ENCODE peak calls at places on chromosomes 1 and 21, in five cellular contexts. M, H, I, P and B are unnamed samples. For H3K4me1, the result is how much of the 10 kb centered on the place peaks cover.

GRCh38 chr1:228377664-228378452 is 28.8 kb downstream of the TRIM11 start:
- DNase-seq in M (no peak), H (peak), I (no peak), P (peak), B (no peak)

GRCh38 chr21:37233551-37234146 is 33.5 kb downstream of the VPS26C start:
- DNase-seq in H (no peak), M (no peak), I (no peak), P (no peak), B (no peak)

GRCh38 chr1:147202576-147202975 is 22.6 kb downstream of the FMO5 start:
- DNase-seq in M (no peak), H (no peak), P (no peak), I (no peak), B (no peak)

GRCh38 chr1:78254517-78254916 is 208.8 kb downstream of the GIPC2 start:
- DNase-seq in P (no peak), H (no peak), I (no peak), M (no peak), B (no peak)

GRCh38 chr1:193850745-193851144 is 664.3 kb upstream of the B3GALT2 start:
- DNase-seq in I (no peak), H (no peak), M (no peak), P (no peak), B (no peak)

GRCh38 chr1:11053758-11054137 is 6.1 kb downstream of the SRM start:
- DNase-seq in P (no peak), M (peak), H (no peak), I (no peak), B (peak)

GRCh38 chr1:203663294-203663693 is 36.7 kb downstream of the ATP2B4 start:
- DNase-seq in M (no peak), H (no peak), P (no peak), I (no peak), B (no peak)

GRCh38 chr1:232962761-232963357 is 12.4 kb downstream of the NTPCR start:
- DNase-seq in I (no peak), H (no peak), P (no peak), M (no peak), B (no peak)

GRCh38 chr1:62082456-62083363 is 111.9 kb upstream of the L1TD1 start:
- DNase-seq in P (no peak), H (no peak), I (peak), M (peak), B (peak)

GRCh38 chr1:57637155-57637554 is 213.3 kb upstream of the DAB1 start:
- DNase-seq in I (no peak), P (no peak), M (no peak), H (no peak), B (no peak)

GRCh38 chr21:14677023-14677422 is 130.9 kb upstream of the SAMSN1 start:
- DNase-seq in M (no peak), P (no peak), I (no peak), H (no peak), B (no peak)

GRCh38 chr1:37038079-37038702 is 3.9 kb upstream of the GRIK3 start:
- DNase-seq in M (peak), H (no peak), P (no peak), I (no peak), B (peak)

GRCh38 chr1:168783424-168783823 is 54.4 kb upstream of the DPT start:
- DNase-seq in I (no peak), H (no peak), P (no peak), M (peak), B (peak)

GRCh38 chr1:226424228-226425003 is 16.5 kb upstream of the PARP1 start:
- DNase-seq in P (no peak), H (no peak), M (peak), I (no peak), B (peak)

GRCh38 chr1:53697671-53698380 is 41.1 kb downstream of the GLIS1 start:
- DNase-seq in P (no peak), M (no peak), H (peak), I (no peak), B (no peak)

GRCh38 chr1:34753163-34753562 is 1.7 kb upstream of the GJB5 start:
- DNase-seq in I (no peak), H (no peak), P (no peak), M (no peak), B (no peak)

GRCh38 chr1:239814306-239814881 is 277.3 kb upstream of the FMN2 start:
- DNase-seq in P (no peak), M (peak), H (peak), I (no peak), B (peak)

GRCh38 chr21:33541105-33541711 is 709 bp downstream of the GART start:
- DNase-seq in I (no peak), H (no peak), P (no peak), M (no peak), B (peak)

GRCh38 chr21:39077816-39078215 is 105.4 kb downstream of the PSMG1 start:
- DNase-seq in P (no peak), H (no peak), M (no peak), I (no peak), B (no peak)

GRCh38 chr1:236809133-236809532 is 14.0 kb downstream of the MTR start:
- DNase-seq in H (no peak), I (no peak), M (no peak), P (no peak), B (peak)

GRCh38 chr21:29671728-29672127 is 268.1 kb downstream of the GRIK1 start:
- DNase-seq in P (no peak), M (no peak), H (no peak), I (no peak), B (no peak)

GRCh38 chr1:217921126-217921900 is 290.2 kb downstream of the SPATA17 start:
- DNase-seq in M (peak), I (no peak), H (no peak), P (no peak), B (no peak)

GRCh38 chr1:240117202-240117769 is 25.6 kb downstream of the FMN2 start:
- DNase-seq in H (no peak), P (no peak), I (no peak), M (no peak), B (no peak)

GRCh38 chr1:208387908-208388756 is 143.9 kb upstream of the PLXNA2 start:
- DNase-seq in M (no peak), I (no peak), H (no peak), P (no peak), B (peak)

DNA sequence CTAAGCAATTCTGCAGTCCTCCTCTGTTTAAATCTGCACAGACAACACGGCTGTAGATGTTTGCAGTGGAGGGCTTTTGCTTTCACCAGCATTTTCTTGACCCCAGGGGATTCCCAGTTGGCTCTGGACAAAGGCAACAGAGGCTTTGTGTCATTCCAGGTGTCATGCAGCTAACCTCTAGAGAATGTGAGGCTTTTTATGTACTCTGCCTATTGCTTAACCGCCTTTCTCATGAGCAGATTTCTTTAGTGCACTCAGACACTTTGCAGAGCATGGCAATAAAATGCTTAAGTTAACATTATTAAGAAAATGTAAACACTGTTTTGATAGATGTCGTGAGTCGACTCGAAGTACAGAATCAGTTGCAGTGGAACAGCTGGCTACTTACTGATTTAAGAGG is 783.2 kb upstream of the NEGR1 start:
- DNase-seq in H (no peak), P (no peak), I (no peak), M (peak), B (no peak)
- H3K4me3 ChIP-seq in H (no peak), P (no peak), I (no peak), M (no peak), B (no peak)

DNA sequence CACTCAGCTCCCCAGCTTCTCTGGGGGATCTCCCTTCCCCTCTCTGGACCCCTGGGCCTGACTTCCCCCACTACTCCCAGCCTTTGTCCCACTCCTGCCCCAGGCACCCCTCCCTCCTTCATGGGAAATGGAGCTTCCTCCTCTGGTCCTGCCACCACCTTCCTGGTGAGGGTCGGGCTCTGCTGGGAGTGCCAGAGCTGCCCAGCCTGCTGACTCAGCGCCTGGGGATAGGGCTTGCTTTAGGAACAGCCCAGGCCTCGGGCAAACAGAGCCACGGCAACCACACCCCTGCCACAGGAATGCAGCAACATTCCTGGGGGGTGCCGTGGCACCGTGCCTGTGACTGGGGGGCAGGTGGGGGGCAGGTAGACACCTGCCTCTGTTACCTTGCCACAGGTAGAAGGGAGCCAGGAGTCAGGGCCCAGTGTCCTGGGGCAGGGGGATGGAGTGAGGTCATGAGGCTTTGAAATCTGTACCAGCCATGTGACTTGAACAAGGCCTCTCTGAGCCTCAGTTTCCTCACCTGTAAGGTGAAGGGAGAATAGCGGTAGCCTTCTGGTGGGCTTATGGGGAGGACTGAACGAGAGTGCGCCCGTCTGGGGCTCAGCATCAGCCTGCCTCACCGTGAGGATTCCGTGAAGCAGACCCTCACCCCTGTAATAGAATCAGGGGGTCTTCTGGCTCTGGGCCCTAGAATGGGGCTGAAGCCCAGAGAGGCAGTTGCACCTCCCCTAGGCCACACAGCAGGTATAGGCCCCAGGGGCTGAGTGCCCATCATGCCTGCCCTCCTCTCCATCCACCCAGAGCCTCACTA is 17.8 kb upstream of the EPHA2 start:
- DNase-seq in P (peak), I (no peak), H (no peak), M (peak), B (peak)
- H3K4me1 ChIP-seq in P (under half), I (under half), H (under half), M (half or more), B (under half)

DNA sequence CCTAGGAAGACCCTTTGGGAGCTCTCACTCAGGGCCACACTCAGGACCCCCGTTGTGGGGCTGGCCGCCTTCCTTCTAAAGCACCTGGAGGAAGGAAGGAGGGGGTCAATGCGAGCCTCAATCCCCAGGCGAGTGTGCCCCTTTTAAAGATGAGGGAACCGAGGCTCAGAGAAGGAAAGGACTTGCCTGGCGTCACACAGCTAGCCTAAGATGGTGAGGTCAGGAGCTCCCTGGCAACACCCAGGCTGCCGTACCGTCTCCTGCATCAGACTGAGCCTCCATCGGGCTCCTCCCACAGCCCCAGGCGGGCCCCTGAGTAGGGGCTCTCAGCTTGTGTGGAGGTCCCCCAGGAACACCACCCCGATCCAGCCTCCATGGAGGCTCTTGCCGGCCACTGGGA is 574 bp upstream of the AIRE start:
- DNase-seq in M (no peak), P (no peak), I (no peak), H (no peak), B (no peak)
- H3K4me3 ChIP-seq in M (no peak), P (no peak), I (no peak), H (no peak), B (no peak)

GRCh38 chr1:167651161-167651693 is 21.2 kb downstream of the RCSD1 start:
- DNase-seq in P (no peak), M (no peak), H (no peak), I (no peak), B (no peak)

GRCh38 chr1:167658574-167659328 is 28.7 kb downstream of the RCSD1 start:
- DNase-seq in I (no peak), M (no peak), P (no peak), H (no peak), B (no peak)

GRCh38 chr1:167659440-167659839 is 29.4 kb downstream of the RCSD1 start:
- DNase-seq in H (no peak), P (no peak), M (peak), I (no peak), B (no peak)

GRCh38 chr1:167656657-167657056 is 26.6 kb downstream of the RCSD1 start:
- DNase-seq in H (no peak), I (no peak), P (no peak), M (no peak), B (no peak)

DNA sequence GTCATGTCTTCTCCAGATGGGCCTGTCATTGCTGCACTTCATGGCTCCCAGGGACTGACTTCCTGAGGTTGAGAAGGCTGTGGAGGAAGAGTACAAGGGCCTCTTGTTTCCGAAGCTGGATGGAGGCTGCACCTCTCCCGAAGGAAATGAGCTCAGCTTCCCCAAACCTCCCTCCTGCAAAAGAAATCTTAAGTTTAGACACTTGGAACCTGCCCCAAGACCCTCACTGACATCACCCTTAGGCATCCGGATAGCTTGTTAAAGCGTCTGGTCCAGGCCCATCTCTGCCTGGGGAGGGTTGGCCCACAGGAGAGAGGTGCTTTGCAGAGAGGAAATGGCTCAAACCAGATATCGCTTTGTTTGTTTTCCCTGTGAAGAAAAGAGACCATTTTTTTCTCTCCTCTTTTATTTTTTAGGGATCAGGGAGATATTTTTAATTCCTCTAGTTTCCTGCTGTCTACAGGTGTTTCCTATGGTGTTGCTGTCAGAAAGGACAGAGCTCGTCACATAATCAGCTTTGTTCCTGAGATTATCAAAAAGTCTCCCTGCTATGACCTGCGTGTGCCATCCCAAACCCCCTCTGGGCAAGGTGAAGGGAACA is 25.0 kb downstream of the RCSD1 start:
- DNase-seq in H (no peak), I (no peak), M (no peak), P (no peak), B (no peak)
- H3K4me1 ChIP-seq in H (under half), I (half or more), M (under half), P (under half), B (under half)

DNA sequence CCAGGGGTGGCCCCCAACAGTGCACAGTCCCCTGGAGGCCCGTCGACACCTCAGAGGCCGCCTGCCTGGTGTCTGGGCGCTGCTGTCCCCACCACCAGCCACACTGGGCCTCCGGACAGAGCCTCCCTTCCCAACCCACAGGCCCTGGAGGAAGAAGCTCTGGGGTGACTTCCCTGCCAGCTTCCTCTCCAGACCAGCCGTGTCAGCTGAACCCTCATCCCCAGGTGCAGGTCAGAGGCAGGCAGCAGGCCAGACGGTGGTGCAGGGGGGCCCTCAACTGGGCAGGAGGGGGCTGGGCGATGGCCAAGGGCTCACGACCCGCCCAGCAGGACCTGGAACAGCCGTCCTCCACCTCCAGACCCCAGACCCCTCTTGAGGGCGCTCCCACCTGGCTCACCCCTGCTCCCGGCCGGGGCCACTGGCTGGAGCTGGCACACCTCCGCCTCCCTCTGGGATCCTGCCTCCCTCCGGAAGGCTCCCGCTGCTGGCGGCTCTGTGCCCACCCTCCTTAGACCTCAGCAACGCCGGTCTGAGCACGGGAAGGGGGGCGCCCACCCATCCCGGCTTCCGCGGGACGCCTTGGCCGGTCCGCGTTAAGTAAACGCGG is 520 bp downstream of the TNFRSF18 start:
- DNase-seq in H (no peak), I (no peak), P (no peak), M (no peak), B (no peak)
- H3K4me3 ChIP-seq in H (no peak), I (peak), P (peak), M (no peak), B (no peak)

DNA sequence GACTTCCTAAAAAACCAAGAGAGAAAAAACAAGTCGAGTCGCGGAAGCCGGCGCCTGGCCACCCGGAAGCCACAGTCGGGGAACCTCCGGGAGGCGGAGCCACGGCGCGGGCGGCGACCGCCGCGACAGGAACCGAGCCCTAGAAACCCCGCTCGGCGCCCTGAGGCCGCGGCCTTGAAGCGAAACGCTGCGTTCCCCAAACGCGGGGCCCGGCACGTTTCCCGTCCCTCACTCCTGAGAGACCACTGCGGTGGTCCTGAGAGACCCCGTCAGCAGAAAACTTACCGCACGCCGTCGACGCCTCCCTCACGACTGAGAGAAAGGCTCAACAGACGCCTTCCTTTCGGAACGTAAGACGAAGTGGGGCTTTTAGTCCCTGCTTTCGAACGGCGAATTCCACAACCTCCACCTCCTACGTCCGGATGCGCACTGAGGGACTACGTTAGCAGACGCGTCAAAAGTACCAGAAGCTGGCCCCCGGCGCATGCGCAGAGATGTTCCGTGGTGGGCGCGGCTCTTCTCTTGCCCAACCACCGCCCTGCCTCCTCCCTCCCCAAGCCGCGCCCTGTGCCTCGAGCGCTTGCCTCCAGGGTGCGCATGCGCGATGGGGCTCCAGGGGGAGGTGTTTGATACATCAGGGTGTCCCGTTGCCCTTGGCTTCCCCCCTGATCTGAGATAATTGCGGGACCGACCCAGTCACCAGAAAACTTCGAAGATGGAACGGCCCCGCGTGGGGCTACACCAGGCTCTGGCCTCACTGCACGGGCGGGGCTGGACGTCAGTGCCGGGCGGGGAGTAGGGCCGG is at the start of gene RSRP1:
- DNase-seq in P (peak), I (peak), M (peak), H (peak), B (peak)
- H3K4me1 ChIP-seq in P (under half), I (under half), M (under half), H (under half), B (under half)